ENCODE peak calls at places on chromosomes 1 and 21, in five cellular contexts. K is hypothalamus; Z is NCI-H226; X is naive thymus-derived CD8-positive, alpha-beta T cell; W is NCI-H2029 treated with DMSO at 0.1 percent for 48 hours. F is an unnamed sample.

GRCh38 chr1:218496561-218496960 is 151.4 kb downstream of the TGFB2 start:
- DNase-seq in K (no peak), X (no peak), Z (peak), W (no peak), F (peak)

GRCh38 chr1:205519541-205520131 is 15.2 kb downstream of the CDK18 start:
- DNase-seq in K (peak), X (no peak), W (no peak), Z (no peak), F (no peak)

GRCh38 chr21:24450119-24450518 is 1157.2 kb downstream of the MRPL39 start:
- DNase-seq in W (no peak), Z (no peak), K (no peak), X (no peak), F (no peak)

GRCh38 chr1:174643206-174643605 is 195.4 kb downstream of the GPR52 start:
- DNase-seq in Z (no peak), W (no peak), K (no peak), X (no peak), F (no peak)

GRCh38 chr1:212692774-212693644 is 6.6 kb downstream of the BATF3 start:
- DNase-seq in Z (no peak), K (no peak), W (no peak), X (no peak), F (peak)

GRCh38 chr1:103496014-103496635 is 29.4 kb upstream of the RNPC3 start:
- DNase-seq in X (no peak), W (no peak), Z (peak), K (no peak), F (peak)

GRCh38 chr1:169107673-169108160 is 1.2 kb downstream of the ATP1B1 start:
- DNase-seq in K (peak), Z (peak), X (no peak), W (no peak), F (peak)

GRCh38 chr1:209190591-209191241 is 392.8 kb upstream of the CAMK1G start:
- DNase-seq in X (no peak), Z (peak), W (peak), K (peak), F (peak)

GRCh38 chr1:216293673-216294072 is 129.6 kb downstream of the USH2A start:
- DNase-seq in W (no peak), K (no peak), X (no peak), Z (no peak), F (peak)

GRCh38 chr1:55127827-55128343 is 87.3 kb downstream of the USP24 start:
- DNase-seq in W (no peak), X (no peak), Z (no peak), K (no peak), F (peak)

GRCh38 chr1:78718566-78718965 is 68.9 kb downstream of the IFI44 start:
- DNase-seq in W (no peak), X (no peak), Z (no peak), K (no peak), F (no peak)

GRCh38 chr1:2529776-2530500 is at the start of gene HES5:
- DNase-seq in K (peak), Z (peak), X (peak), W (no peak), F (no peak)

GRCh38 chr1:84907095-84907827 is 14.3 kb upstream of the LPAR3 start:
- DNase-seq in W (no peak), Z (peak), K (no peak), X (no peak), F (peak)

GRCh38 chr1:58162952-58163550 is 383.5 kb downstream of the OMA1 start:
- DNase-seq in X (no peak), Z (peak), W (peak), K (peak), F (peak)

GRCh38 chr21:35922618-35923017 is 137.7 kb downstream of the SETD4 start:
- DNase-seq in K (no peak), W (no peak), Z (no peak), X (no peak), F (no peak)

GRCh38 chr1:100510441-100510840 is 27.5 kb upstream of the GPR88 start:
- DNase-seq in X (no peak), K (no peak), Z (no peak), W (no peak), F (no peak)